ENCODE peak calls at places on chromosomes 5 and 9, in four cellular contexts. U, E, Z and A are unnamed samples.

GRCh38 chr5:80275347-80275746 is 19.5 kb upstream of the SERINC5 start:
- DNase-seq in E (no peak), U (peak; percentile 81), Z (no peak), A (peak; percentile 27)

GRCh38 chr5:42570946-42571625 is 147.8 kb downstream of the GHR start:
- DNase-seq in E (no peak), U (no peak), Z (peak; percentile 22), A (no peak)

GRCh38 chr5:126970517-126971017 is 59.8 kb downstream of the MARCHF3 start:
- DNase-seq in Z (no peak), E (peak; percentile 35), U (no peak), A (peak; percentile 34)

GRCh38 chr5:108617467-108618435 is 129.9 kb upstream of the FER start:
- DNase-seq in Z (no peak), U (no peak), E (no peak), A (no peak)

GRCh38 chr9:88535226-88535931 is 401 bp downstream of the NXNL2 start:
- DNase-seq in E (no peak), U (no peak), Z (no peak), A (no peak)

GRCh38 chr5:177232761-177233160 is 70.8 kb downstream of the RAB24 start:
- DNase-seq in U (no peak), E (peak; percentile 44), Z (peak; percentile 65), A (no peak)

GRCh38 chr9:81685763-81686613 is 3.4 kb downstream of the TLE1 start:
- DNase-seq in E (no peak), U (no peak), Z (peak; percentile 35), A (peak; percentile 21)

GRCh38 chr9:125829743-125830142 is 82.6 kb downstream of the PBX3 start:
- DNase-seq in Z (no peak), E (no peak), U (peak; percentile 45), A (no peak)

GRCh38 chr9:129259373-129259772 is 81.3 kb upstream of the IER5L start:
- DNase-seq in U (no peak), E (no peak), Z (no peak), A (no peak)

GRCh38 chr5:78483809-78484521 is 123.5 kb downstream of the SCAMP1 start:
- DNase-seq in E (no peak), Z (peak; percentile 15), U (peak; percentile 65), A (peak; percentile 99)

GRCh38 chr9:33623658-33624586 is 99.9 kb downstream of the ANKRD18B start:
- DNase-seq in E (peak; percentile 38), U (peak; percentile 89), Z (peak; percentile 75), A (peak; percentile 37)